ENCODE peak calls at places on chromosomes 7 and 10, in eight cellular contexts. One of them, this sample, is unnamed.

GRCh38 chr7:116801092-116801710 is 61.2 kb upstream of the CAPZA2 start:
- DNase-seq in H9: no peak
- DNase-seq in aorta: no peak
- DNase-seq in left ventricle myocardium inferior: no peak
- DNase-seq in HepG2: peak; percentile 59
- DNase-seq in esophagus muscularis mucosa: no peak
- DNase-seq in mammary epithelial cell: peak; percentile 85
- DNase-seq in body of pancreas: no peak
- DNase-seq in this sample: no peak

GRCh38 chr10:44992732-44993225 is 7.9 kb upstream of the ZNF22 start:
- DNase-seq in H9: no peak
- DNase-seq in aorta: no peak
- DNase-seq in left ventricle myocardium inferior: no peak
- DNase-seq in HepG2: no peak
- DNase-seq in esophagus muscularis mucosa: peak; percentile 68
- DNase-seq in mammary epithelial cell: no peak
- DNase-seq in body of pancreas: no peak
- DNase-seq in this sample: no peak

GRCh38 chr7:144390481-144390880 is 13.0 kb downstream of the NOBOX start:
- DNase-seq in H9: peak; percentile 13
- DNase-seq in aorta: no peak
- DNase-seq in left ventricle myocardium inferior: no peak
- DNase-seq in HepG2: no peak
- DNase-seq in esophagus muscularis mucosa: peak; percentile 77
- DNase-seq in mammary epithelial cell: no peak
- DNase-seq in body of pancreas: no peak
- DNase-seq in this sample: no peak

GRCh38 chr10:1655367-1655766 is 82.0 kb downstream of the ADARB2 start:
- DNase-seq in H9: no peak
- DNase-seq in aorta: no peak
- DNase-seq in left ventricle myocardium inferior: no peak
- DNase-seq in HepG2: no peak
- DNase-seq in esophagus muscularis mucosa: no peak
- DNase-seq in mammary epithelial cell: no peak
- DNase-seq in body of pancreas: no peak
- DNase-seq in this sample: no peak

GRCh38 chr10:112383325-112383724 is 9.4 kb downstream of the ACSL5 start:
- DNase-seq in H9: no peak
- DNase-seq in aorta: no peak
- DNase-seq in left ventricle myocardium inferior: no peak
- DNase-seq in HepG2: peak; percentile 72
- DNase-seq in esophagus muscularis mucosa: no peak
- DNase-seq in mammary epithelial cell: peak; percentile 7
- DNase-seq in body of pancreas: no peak
- DNase-seq in this sample: no peak

GRCh38 chr10:75708060-75708459 is 276.6 kb downstream of the LRMDA start:
- DNase-seq in H9: no peak
- DNase-seq in aorta: no peak
- DNase-seq in left ventricle myocardium inferior: no peak
- DNase-seq in HepG2: no peak
- DNase-seq in esophagus muscularis mucosa: peak; percentile 57
- DNase-seq in mammary epithelial cell: no peak
- DNase-seq in body of pancreas: no peak
- DNase-seq in this sample: no peak

GRCh38 chr10:133324857-133325260 is 11.8 kb downstream of the CALY start:
- DNase-seq in H9: no peak
- DNase-seq in aorta: peak; percentile 54
- DNase-seq in left ventricle myocardium inferior: no peak
- DNase-seq in HepG2: no peak
- DNase-seq in esophagus muscularis mucosa: no peak
- DNase-seq in mammary epithelial cell: no peak
- DNase-seq in body of pancreas: no peak
- DNase-seq in this sample: no peak

GRCh38 chr7:105638324-105638723 is 57.0 kb upstream of the EFCAB10 start:
- DNase-seq in H9: no peak
- DNase-seq in aorta: no peak
- DNase-seq in left ventricle myocardium inferior: no peak
- DNase-seq in HepG2: no peak
- DNase-seq in esophagus muscularis mucosa: no peak
- DNase-seq in mammary epithelial cell: no peak
- DNase-seq in body of pancreas: no peak
- DNase-seq in this sample: no peak

GRCh38 chr10:69800109-69800508 is 1.6 kb upstream of the COL13A1 start:
- DNase-seq in H9: peak; percentile 76
- DNase-seq in aorta: no peak
- DNase-seq in left ventricle myocardium inferior: no peak
- DNase-seq in HepG2: peak; percentile 65
- DNase-seq in esophagus muscularis mucosa: no peak
- DNase-seq in mammary epithelial cell: peak; percentile 48
- DNase-seq in body of pancreas: peak; percentile 45
- DNase-seq in this sample: no peak

GRCh38 chr7:3888096-3888495 is 587.0 kb downstream of the SDK1 start:
- DNase-seq in H9: no peak
- DNase-seq in aorta: no peak
- DNase-seq in left ventricle myocardium inferior: no peak
- DNase-seq in HepG2: no peak
- DNase-seq in esophagus muscularis mucosa: peak; percentile 92
- DNase-seq in mammary epithelial cell: no peak
- DNase-seq in body of pancreas: no peak
- DNase-seq in this sample: no peak

GRCh38 chr10:85927952-85928677 is 438.5 kb downstream of the GRID1 start:
- DNase-seq in H9: no peak
- DNase-seq in aorta: no peak
- DNase-seq in left ventricle myocardium inferior: peak; percentile 27
- DNase-seq in HepG2: no peak
- DNase-seq in esophagus muscularis mucosa: peak; percentile 81
- DNase-seq in mammary epithelial cell: no peak
- DNase-seq in body of pancreas: peak; percentile 19
- DNase-seq in this sample: no peak

GRCh38 chr10:73159038-73159648 is 8.7 kb downstream of the ECD start:
- DNase-seq in H9: peak; percentile 30
- DNase-seq in aorta: peak; percentile 63
- DNase-seq in left ventricle myocardium inferior: no peak
- DNase-seq in HepG2: peak; percentile 59
- DNase-seq in esophagus muscularis mucosa: no peak
- DNase-seq in mammary epithelial cell: peak; percentile 30
- DNase-seq in body of pancreas: peak; percentile 66
- DNase-seq in this sample: peak; percentile 53

GRCh38 chr10:95077556-95077955 is 8.3 kb upstream of the CYP2C8 start:
- DNase-seq in H9: no peak
- DNase-seq in aorta: no peak
- DNase-seq in left ventricle myocardium inferior: no peak
- DNase-seq in HepG2: no peak
- DNase-seq in esophagus muscularis mucosa: no peak
- DNase-seq in mammary epithelial cell: no peak
- DNase-seq in body of pancreas: no peak
- DNase-seq in this sample: no peak

GRCh38 chr10:97279121-97279815 is 13.2 kb downstream of the ARHGAP19 start:
- DNase-seq in H9: no peak
- DNase-seq in aorta: no peak
- DNase-seq in left ventricle myocardium inferior: no peak
- DNase-seq in HepG2: peak; percentile 78
- DNase-seq in esophagus muscularis mucosa: no peak
- DNase-seq in mammary epithelial cell: peak; percentile 15
- DNase-seq in body of pancreas: no peak
- DNase-seq in this sample: no peak

GRCh38 chr10:92381543-92381954 is 90.6 kb downstream of the MARCHF5 start:
- DNase-seq in H9: no peak
- DNase-seq in aorta: no peak
- DNase-seq in left ventricle myocardium inferior: no peak
- DNase-seq in HepG2: no peak
- DNase-seq in esophagus muscularis mucosa: no peak
- DNase-seq in mammary epithelial cell: no peak
- DNase-seq in body of pancreas: no peak
- DNase-seq in this sample: no peak

GRCh38 chr7:122307228-122307619 is 2.7 kb upstream of the FEZF1 start:
- DNase-seq in H9: peak; percentile 64
- DNase-seq in aorta: no peak
- DNase-seq in left ventricle myocardium inferior: no peak
- DNase-seq in HepG2: no peak
- DNase-seq in esophagus muscularis mucosa: no peak
- DNase-seq in mammary epithelial cell: no peak
- DNase-seq in body of pancreas: no peak
- DNase-seq in this sample: no peak

GRCh38 chr7:122306320-122307227 is 2.0 kb upstream of the FEZF1 start:
- DNase-seq in H9: peak; percentile 82
- DNase-seq in aorta: no peak
- DNase-seq in left ventricle myocardium inferior: no peak
- DNase-seq in HepG2: no peak
- DNase-seq in esophagus muscularis mucosa: no peak
- DNase-seq in mammary epithelial cell: no peak
- DNase-seq in body of pancreas: no peak
- DNase-seq in this sample: no peak

GRCh38 chr7:122304604-122304975 is at the start of gene FEZF1:
- DNase-seq in H9: peak; percentile 77
- DNase-seq in aorta: no peak
- DNase-seq in left ventricle myocardium inferior: no peak
- DNase-seq in HepG2: peak; percentile 30
- DNase-seq in esophagus muscularis mucosa: no peak
- DNase-seq in mammary epithelial cell: no peak
- DNase-seq in body of pancreas: peak; percentile 18
- DNase-seq in this sample: no peak

GRCh38 chr7:122304996-122305421 is 459 bp upstream of the FEZF1 start:
- DNase-seq in H9: no peak
- DNase-seq in aorta: no peak
- DNase-seq in left ventricle myocardium inferior: no peak
- DNase-seq in HepG2: no peak
- DNase-seq in esophagus muscularis mucosa: no peak
- DNase-seq in mammary epithelial cell: no peak
- DNase-seq in body of pancreas: peak; percentile 10
- DNase-seq in this sample: no peak

GRCh38 chr7:122305475-122306319 is 1.1 kb upstream of the FEZF1 start:
- DNase-seq in H9: peak; percentile 55
- DNase-seq in aorta: peak; percentile 25
- DNase-seq in left ventricle myocardium inferior: no peak
- DNase-seq in HepG2: no peak
- DNase-seq in esophagus muscularis mucosa: no peak
- DNase-seq in mammary epithelial cell: no peak
- DNase-seq in body of pancreas: peak; percentile 17
- DNase-seq in this sample: no peak
- H3K9me3 ChIP-seq in H9: no peaks in the 10 kb centered on the region
- H3K9me3 ChIP-seq in aorta: no peaks in the 10 kb centered on the region
- H3K9me3 ChIP-seq in left ventricle myocardium inferior: no peaks in the 10 kb centered on the region
- H3K9me3 ChIP-seq in HepG2: no peaks in the 10 kb centered on the region
- H3K9me3 ChIP-seq in esophagus muscularis mucosa: no peaks in the 10 kb centered on the region
- H3K9me3 ChIP-seq in mammary epithelial cell: no peaks in the 10 kb centered on the region
- H3K9me3 ChIP-seq in body of pancreas: peaks cover 5% of the 10 kb centered on the region
- H3K9me3 ChIP-seq in this sample: no peaks in the 10 kb centered on the region

DNA sequence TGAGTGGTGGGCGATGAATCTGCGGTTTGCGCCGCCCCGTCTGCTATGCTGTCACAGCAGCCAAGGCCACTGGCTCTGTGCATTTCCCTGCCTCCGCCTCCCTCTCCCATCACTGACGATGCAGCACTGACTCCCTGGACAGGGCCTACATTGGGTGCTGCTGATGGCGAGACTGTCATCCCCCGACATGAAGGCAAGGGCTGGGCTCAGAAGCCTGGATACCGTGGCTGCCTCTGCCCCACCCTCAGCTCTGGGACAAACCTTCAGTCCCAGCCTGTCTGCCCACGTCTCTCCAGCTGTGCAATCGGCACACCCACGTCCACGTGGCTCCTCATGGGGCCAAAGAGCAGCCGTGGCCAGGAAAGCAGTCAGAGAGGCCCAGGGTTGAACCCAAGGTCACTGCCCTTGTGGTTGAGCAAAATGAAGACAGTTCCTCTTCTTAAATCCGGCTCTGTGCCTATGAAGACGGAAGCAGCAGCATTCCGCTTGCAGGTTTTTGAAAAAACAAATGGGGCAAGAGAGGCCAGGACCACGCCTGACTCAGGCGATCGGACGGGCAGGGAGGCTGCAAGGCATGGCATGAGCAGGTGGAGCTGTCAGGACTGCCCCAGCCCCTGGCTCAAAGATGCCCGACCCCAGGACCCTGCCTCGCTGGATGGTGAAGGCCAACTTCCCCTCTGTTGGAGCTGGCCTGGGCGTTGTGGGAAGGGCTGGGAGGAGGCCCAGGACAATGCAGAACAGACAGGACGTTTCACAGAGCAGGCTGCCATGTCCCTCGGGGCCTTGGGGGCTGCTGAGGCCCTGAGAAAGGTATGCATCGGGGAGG is 517.5 kb downstream of the DNAJB6 start:
- DNase-seq in H9: no peak
- DNase-seq in aorta: peak; percentile 91
- DNase-seq in left ventricle myocardium inferior: peak; percentile 62
- DNase-seq in HepG2: peak; percentile 26
- DNase-seq in esophagus muscularis mucosa: peak; percentile 92
- DNase-seq in mammary epithelial cell: no peak
- DNase-seq in body of pancreas: peak; percentile 25
- DNase-seq in this sample: no peak
- H3K9me3 ChIP-seq in H9: no peaks in the 10 kb centered on the region
- H3K9me3 ChIP-seq in aorta: no peaks in the 10 kb centered on the region
- H3K9me3 ChIP-seq in left ventricle myocardium inferior: no peaks in the 10 kb centered on the region
- H3K9me3 ChIP-seq in HepG2: no peaks in the 10 kb centered on the region
- H3K9me3 ChIP-seq in esophagus muscularis mucosa: no peaks in the 10 kb centered on the region
- H3K9me3 ChIP-seq in mammary epithelial cell: peaks cover 39% of the 10 kb centered on the region
- H3K9me3 ChIP-seq in body of pancreas: no peaks in the 10 kb centered on the region
- H3K9me3 ChIP-seq in this sample: no peaks in the 10 kb centered on the region

DNA sequence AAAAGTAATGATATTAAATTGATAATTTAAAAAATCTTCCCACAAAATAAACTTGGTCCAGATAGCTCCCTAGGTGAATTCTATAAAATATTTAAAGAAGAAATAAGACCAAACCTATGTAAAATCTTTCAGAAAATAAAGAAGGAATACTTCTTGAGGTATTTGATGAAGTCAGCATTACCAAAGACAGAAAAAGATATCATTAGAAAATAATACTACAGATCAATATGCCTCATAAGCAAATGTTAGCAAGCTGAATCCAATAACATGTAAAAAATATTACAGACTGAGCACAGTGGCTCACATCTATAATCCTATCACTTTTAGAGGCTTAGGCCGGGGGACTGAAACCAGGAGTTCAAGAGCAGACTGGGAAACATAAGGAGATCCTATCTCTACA is 30.0 kb downstream of the TMEM26 start:
- DNase-seq in H9: no peak
- DNase-seq in aorta: no peak
- DNase-seq in left ventricle myocardium inferior: no peak
- DNase-seq in HepG2: no peak
- DNase-seq in esophagus muscularis mucosa: no peak
- DNase-seq in mammary epithelial cell: no peak
- DNase-seq in body of pancreas: no peak
- DNase-seq in this sample: no peak
- H3K9me3 ChIP-seq in H9: no peaks in the 10 kb centered on the region
- H3K9me3 ChIP-seq in aorta: no peaks in the 10 kb centered on the region
- H3K9me3 ChIP-seq in left ventricle myocardium inferior: peaks cover 63% of the 10 kb centered on the region
- H3K9me3 ChIP-seq in HepG2: no peaks in the 10 kb centered on the region
- H3K9me3 ChIP-seq in esophagus muscularis mucosa: no peaks in the 10 kb centered on the region
- H3K9me3 ChIP-seq in mammary epithelial cell: no peaks in the 10 kb centered on the region
- H3K9me3 ChIP-seq in body of pancreas: no peaks in the 10 kb centered on the region
- H3K9me3 ChIP-seq in this sample: peaks cover 2% of the 10 kb centered on the region

DNA sequence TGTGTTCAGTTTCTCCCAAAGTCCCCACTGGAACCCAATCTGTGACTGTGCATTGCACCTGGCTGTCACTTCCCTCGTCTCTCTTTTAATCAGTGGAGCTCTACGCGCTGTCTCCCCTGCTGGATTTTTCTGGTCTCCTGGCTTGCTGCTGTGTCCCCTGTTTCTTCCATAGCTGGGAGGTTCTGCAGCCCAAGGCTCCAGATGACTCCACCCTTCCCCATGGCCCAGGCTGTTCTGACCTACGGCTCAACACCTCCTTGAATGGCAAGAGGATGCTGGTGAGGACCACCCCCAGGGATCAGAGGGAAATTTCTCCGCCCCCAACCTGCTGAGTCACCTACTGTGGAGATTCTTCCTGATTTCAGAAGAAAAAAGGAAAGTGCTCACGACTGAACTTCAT is 961.4 kb upstream of the ZNF722 start:
- DNase-seq in H9: no peak
- DNase-seq in aorta: no peak
- DNase-seq in left ventricle myocardium inferior: no peak
- DNase-seq in HepG2: no peak
- DNase-seq in esophagus muscularis mucosa: no peak
- DNase-seq in mammary epithelial cell: no peak
- DNase-seq in body of pancreas: no peak
- DNase-seq in this sample: no peak
- H3K9me3 ChIP-seq in H9: peaks cover 96% of the 10 kb centered on the region
- H3K9me3 ChIP-seq in aorta: no peaks in the 10 kb centered on the region
- H3K9me3 ChIP-seq in left ventricle myocardium inferior: peaks cover 35% of the 10 kb centered on the region
- H3K9me3 ChIP-seq in HepG2: peaks cover 95% of the 10 kb centered on the region
- H3K9me3 ChIP-seq in esophagus muscularis mucosa: no peaks in the 10 kb centered on the region
- H3K9me3 ChIP-seq in mammary epithelial cell: peaks cover 42% of the 10 kb centered on the region
- H3K9me3 ChIP-seq in body of pancreas: no peaks in the 10 kb centered on the region
- H3K9me3 ChIP-seq in this sample: peaks cover 2% of the 10 kb centered on the region

This sample was measured in T-helper 17 cell.